ENCODE peak calls at places on chromosome 18, in ten cellular contexts. One of them, this sample, is unnamed.

GRCh38 chr18:41126541-41127235 is 828.3 kb upstream of the PIK3C3 start:
- DNase-seq in SJSA1: no peak
- DNase-seq in fibroblast of lung: peak; percentile 56
- DNase-seq in lower lobe of right lung: no peak
- DNase-seq in brain microvascular endothelial cell: peak; percentile 36
- DNase-seq in lower leg skin: no peak
- DNase-seq in AG04450: no peak
- DNase-seq in kidney: no peak
- DNase-seq in left lung: no peak
- DNase-seq in GM23248: peak; percentile 79
- DNase-seq in this sample: peak; percentile 33

GRCh38 chr18:9898792-9899549 is 13.2 kb downstream of the TXNDC2 start:
- DNase-seq in fibroblast of lung: no peak
- DNase-seq in kidney: no peak
- DNase-seq in lower leg skin: no peak
- DNase-seq in SJSA1: no peak
- DNase-seq in AG04450: no peak
- DNase-seq in GM23248: peak; percentile 68
- DNase-seq in brain microvascular endothelial cell: peak; percentile 39
- DNase-seq in lower lobe of right lung: no peak
- DNase-seq in left lung: no peak
- DNase-seq in this sample: no peak

GRCh38 chr18:52227536-52227935 is 112.5 kb upstream of the DCC start:
- DNase-seq in kidney: no peak
- DNase-seq in GM23248: no peak
- DNase-seq in AG04450: no peak
- DNase-seq in brain microvascular endothelial cell: no peak
- DNase-seq in fibroblast of lung: no peak
- DNase-seq in lower lobe of right lung: no peak
- DNase-seq in left lung: no peak
- DNase-seq in lower leg skin: no peak
- DNase-seq in SJSA1: no peak
- DNase-seq in this sample: no peak

GRCh38 chr18:79940814-79941472 is 10.5 kb downstream of the SLC66A2 start:
- DNase-seq in kidney: peak; percentile 59
- DNase-seq in SJSA1: peak; percentile 32
- DNase-seq in lower lobe of right lung: peak; percentile 32
- DNase-seq in lower leg skin: no peak
- DNase-seq in left lung: no peak
- DNase-seq in AG04450: no peak
- DNase-seq in brain microvascular endothelial cell: no peak
- DNase-seq in GM23248: no peak
- DNase-seq in fibroblast of lung: no peak
- DNase-seq in this sample: no peak

GRCh38 chr18:28407681-28408080 is 230.8 kb upstream of the CDH2 start:
- DNase-seq in brain microvascular endothelial cell: no peak
- DNase-seq in fibroblast of lung: no peak
- DNase-seq in GM23248: no peak
- DNase-seq in lower lobe of right lung: no peak
- DNase-seq in AG04450: no peak
- DNase-seq in kidney: no peak
- DNase-seq in lower leg skin: no peak
- DNase-seq in SJSA1: no peak
- DNase-seq in left lung: no peak
- DNase-seq in this sample: no peak

GRCh38 chr18:22346342-22346967 is 71.3 kb downstream of the CTAGE1 start:
- DNase-seq in lower lobe of right lung: no peak
- DNase-seq in left lung: no peak
- DNase-seq in AG04450: peak; percentile 43
- DNase-seq in SJSA1: no peak
- DNase-seq in GM23248: peak; percentile 89
- DNase-seq in kidney: peak; percentile 81
- DNase-seq in lower leg skin: no peak
- DNase-seq in fibroblast of lung: peak; percentile 69
- DNase-seq in brain microvascular endothelial cell: peak; percentile 78
- DNase-seq in this sample: peak; percentile 80

GRCh38 chr18:70422061-70422965 is 133.5 kb downstream of the SOCS6 start:
- DNase-seq in fibroblast of lung: peak; percentile 95
- DNase-seq in kidney: peak; percentile 90
- DNase-seq in left lung: peak; percentile 86
- DNase-seq in lower lobe of right lung: peak; percentile 87
- DNase-seq in SJSA1: peak; percentile 91
- DNase-seq in lower leg skin: peak; percentile 66
- DNase-seq in GM23248: peak; percentile 93
- DNase-seq in brain microvascular endothelial cell: peak; percentile 94
- DNase-seq in AG04450: peak; percentile 63
- DNase-seq in this sample: peak; percentile 95

GRCh38 chr18:23067236-23067635 is 68.0 kb upstream of the CABLES1 start:
- DNase-seq in lower lobe of right lung: no peak
- DNase-seq in lower leg skin: no peak
- DNase-seq in left lung: no peak
- DNase-seq in brain microvascular endothelial cell: no peak
- DNase-seq in SJSA1: no peak
- DNase-seq in fibroblast of lung: peak; percentile 26
- DNase-seq in kidney: no peak
- DNase-seq in GM23248: peak; percentile 18
- DNase-seq in AG04450: no peak
- DNase-seq in this sample: no peak

GRCh38 chr18:9926223-9926894 is 12.5 kb downstream of the VAPA start:
- DNase-seq in SJSA1: no peak
- DNase-seq in AG04450: no peak
- DNase-seq in lower lobe of right lung: no peak
- DNase-seq in brain microvascular endothelial cell: no peak
- DNase-seq in left lung: no peak
- DNase-seq in fibroblast of lung: no peak
- DNase-seq in GM23248: no peak
- DNase-seq in lower leg skin: no peak
- DNase-seq in kidney: no peak
- DNase-seq in this sample: no peak

GRCh38 chr18:26540041-26540628 is 8.2 kb downstream of the KCTD1 start:
- DNase-seq in GM23248: peak; percentile 61
- DNase-seq in fibroblast of lung: no peak
- DNase-seq in SJSA1: no peak
- DNase-seq in AG04450: no peak
- DNase-seq in brain microvascular endothelial cell: no peak
- DNase-seq in lower lobe of right lung: no peak
- DNase-seq in kidney: no peak
- DNase-seq in lower leg skin: no peak
- DNase-seq in left lung: no peak
- DNase-seq in this sample: peak; percentile 62

GRCh38 chr18:38174594-38174993 is 609.0 kb upstream of the CELF4 start:
- DNase-seq in GM23248: no peak
- DNase-seq in lower leg skin: no peak
- DNase-seq in brain microvascular endothelial cell: no peak
- DNase-seq in kidney: no peak
- DNase-seq in SJSA1: no peak
- DNase-seq in lower lobe of right lung: no peak
- DNase-seq in left lung: no peak
- DNase-seq in AG04450: no peak
- DNase-seq in fibroblast of lung: no peak
- DNase-seq in this sample: no peak

DNA sequence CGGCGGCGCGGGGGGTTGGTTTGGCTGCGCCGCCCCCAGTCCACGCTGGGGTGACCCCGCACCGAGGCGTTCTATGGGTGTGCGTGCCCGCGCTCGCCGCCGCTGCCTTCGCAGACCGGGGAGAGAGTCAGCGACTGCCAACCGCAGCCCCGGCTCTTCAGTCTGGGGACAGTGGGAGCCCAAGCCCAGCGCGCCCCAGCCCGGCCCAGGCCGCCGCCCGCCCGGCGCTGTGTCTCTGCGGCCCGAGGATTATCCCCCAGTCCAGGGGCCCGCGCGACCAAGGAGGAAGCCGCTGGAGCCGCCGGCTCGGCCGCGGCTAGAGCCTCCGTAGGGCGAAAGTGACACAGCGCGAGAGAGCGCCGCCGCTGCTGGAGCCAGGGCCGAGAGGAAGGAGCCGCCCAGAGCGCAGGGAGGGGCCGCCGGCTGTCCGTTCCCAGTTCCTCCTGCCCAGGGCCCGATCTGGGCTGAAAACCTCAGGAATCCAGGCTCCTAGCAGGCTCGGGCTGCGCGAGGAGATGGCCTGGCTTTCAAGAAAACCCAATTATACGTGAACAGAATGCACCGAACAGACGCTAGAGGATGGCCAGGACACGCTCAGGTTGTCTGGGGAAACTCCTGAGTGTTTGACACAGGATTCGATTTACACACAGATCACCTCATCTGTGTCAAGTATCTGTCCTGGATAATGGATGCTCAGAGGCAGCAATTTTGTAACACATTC is 2.4 kb downstream of the CTIF start:
- DNase-seq in lower leg skin: peak; percentile 50
- DNase-seq in SJSA1: peak; percentile 84
- DNase-seq in fibroblast of lung: peak; percentile 78
- DNase-seq in left lung: peak; percentile 97
- DNase-seq in lower lobe of right lung: peak; percentile 84
- DNase-seq in GM23248: peak; percentile 94
- DNase-seq in brain microvascular endothelial cell: peak; percentile 61
- DNase-seq in kidney: peak; percentile 92
- DNase-seq in AG04450: no peak
- DNase-seq in this sample: peak; percentile 77
- H3K4me3 ChIP-seq in lower leg skin: peak overlapping the region; percentile 52
- H3K4me3 ChIP-seq in SJSA1: peak overlapping the region; percentile 79
- H3K4me3 ChIP-seq in fibroblast of lung: peak overlapping the region; percentile 97
- H3K4me3 ChIP-seq in left lung: peak overlapping the region; percentile 91
- H3K4me3 ChIP-seq in lower lobe of right lung: peak overlapping the region; percentile 80
- H3K4me3 ChIP-seq in GM23248: peak overlapping the region; percentile 99
- H3K4me3 ChIP-seq in brain microvascular endothelial cell: peak overlapping the region; percentile 85
- H3K4me3 ChIP-seq in kidney: peak overlapping the region; percentile 67
- H3K4me3 ChIP-seq in AG04450: peak overlapping the region; percentile 95
- H3K4me3 ChIP-seq in this sample: peak overlapping the region; percentile 75

DNA sequence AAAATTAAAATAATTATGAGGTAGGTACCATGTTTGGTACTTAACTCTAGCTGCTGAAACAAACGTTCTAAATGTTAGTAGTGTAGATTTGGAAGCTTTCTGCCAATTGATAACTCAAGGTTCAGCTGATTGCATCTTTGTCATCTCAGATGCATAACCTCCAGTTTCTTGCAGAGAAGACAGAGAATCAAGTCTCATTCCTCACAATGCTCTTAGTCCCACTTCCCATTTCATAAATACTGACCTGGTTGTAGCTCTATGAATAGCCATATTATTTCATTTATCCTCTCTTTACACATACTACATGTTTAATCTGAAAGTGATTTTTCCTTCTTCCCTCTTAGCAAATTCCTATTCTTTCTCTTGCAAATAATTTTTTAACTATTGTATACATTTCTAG is 178.5 kb upstream of the SETBP1 start:
- DNase-seq in SJSA1: no peak
- DNase-seq in GM23248: no peak
- DNase-seq in AG04450: no peak
- DNase-seq in left lung: no peak
- DNase-seq in lower leg skin: no peak
- DNase-seq in lower lobe of right lung: no peak
- DNase-seq in fibroblast of lung: no peak
- DNase-seq in brain microvascular endothelial cell: no peak
- DNase-seq in kidney: no peak
- DNase-seq in this sample: no peak
- H3K4me3 ChIP-seq in SJSA1: no peak overlapping the region
- H3K4me3 ChIP-seq in GM23248: no peak overlapping the region
- H3K4me3 ChIP-seq in AG04450: no peak overlapping the region
- H3K4me3 ChIP-seq in left lung: no peak overlapping the region
- H3K4me3 ChIP-seq in lower leg skin: no peak overlapping the region
- H3K4me3 ChIP-seq in lower lobe of right lung: no peak overlapping the region
- H3K4me3 ChIP-seq in fibroblast of lung: no peak overlapping the region
- H3K4me3 ChIP-seq in brain microvascular endothelial cell: no peak overlapping the region
- H3K4me3 ChIP-seq in kidney: no peak overlapping the region
- H3K4me3 ChIP-seq in this sample: no peak overlapping the region

DNA sequence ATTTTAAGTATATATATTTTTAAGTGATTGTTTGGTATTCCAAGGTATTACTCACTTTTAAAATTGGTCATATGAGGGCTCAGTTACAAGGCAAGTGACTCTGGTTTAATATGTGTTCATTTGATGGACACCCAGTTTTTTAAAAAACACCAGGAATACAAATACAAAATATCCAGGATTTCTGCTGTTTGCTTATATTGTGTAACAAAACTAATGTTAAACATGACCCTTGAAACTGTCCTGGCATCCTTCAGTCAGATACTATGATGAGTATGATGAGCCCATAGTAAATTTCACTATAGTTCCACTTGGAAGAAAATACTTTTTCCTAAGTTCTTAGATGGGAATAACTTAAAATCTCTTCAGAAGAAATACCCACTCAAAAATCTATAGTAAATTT is 11.4 kb upstream of the ONECUT2 start:
- DNase-seq in left lung: no peak
- DNase-seq in brain microvascular endothelial cell: no peak
- DNase-seq in lower lobe of right lung: no peak
- DNase-seq in fibroblast of lung: no peak
- DNase-seq in AG04450: no peak
- DNase-seq in lower leg skin: no peak
- DNase-seq in GM23248: no peak
- DNase-seq in kidney: no peak
- DNase-seq in SJSA1: no peak
- DNase-seq in this sample: no peak
- H3K4me3 ChIP-seq in left lung: no peak overlapping the region
- H3K4me3 ChIP-seq in brain microvascular endothelial cell: no peak overlapping the region
- H3K4me3 ChIP-seq in lower lobe of right lung: no peak overlapping the region
- H3K4me3 ChIP-seq in fibroblast of lung: no peak overlapping the region
- H3K4me3 ChIP-seq in AG04450: no peak overlapping the region
- H3K4me3 ChIP-seq in lower leg skin: no peak overlapping the region
- H3K4me3 ChIP-seq in GM23248: no peak overlapping the region
- H3K4me3 ChIP-seq in kidney: no peak overlapping the region
- H3K4me3 ChIP-seq in SJSA1: no peak overlapping the region
- H3K4me3 ChIP-seq in this sample: no peak overlapping the region

GRCh38 chr18:35040988-35041751 is at the start of gene MAPRE2:
- DNase-seq in AG04450: peak; percentile 95
- DNase-seq in lower lobe of right lung: peak; percentile 100
- DNase-seq in kidney: peak; percentile 100
- DNase-seq in brain microvascular endothelial cell: peak; percentile 96
- DNase-seq in SJSA1: peak; percentile 98
- DNase-seq in fibroblast of lung: peak; percentile 97
- DNase-seq in lower leg skin: peak; percentile 96
- DNase-seq in left lung: peak; percentile 100
- DNase-seq in GM23248: peak; percentile 99
- DNase-seq in this sample: peak; percentile 99

GRCh38 chr18:35043207-35043606 is 2.0 kb downstream of the MAPRE2 start:
- DNase-seq in kidney: no peak
- DNase-seq in AG04450: no peak
- DNase-seq in lower leg skin: no peak
- DNase-seq in brain microvascular endothelial cell: no peak
- DNase-seq in SJSA1: no peak
- DNase-seq in GM23248: no peak
- DNase-seq in lower lobe of right lung: no peak
- DNase-seq in left lung: no peak
- DNase-seq in fibroblast of lung: no peak
- DNase-seq in this sample: no peak

GRCh38 chr18:35041752-35042379 is 653 bp downstream of the MAPRE2 start:
- DNase-seq in GM23248: peak; percentile 32
- DNase-seq in SJSA1: no peak
- DNase-seq in kidney: no peak
- DNase-seq in AG04450: no peak
- DNase-seq in brain microvascular endothelial cell: no peak
- DNase-seq in fibroblast of lung: no peak
- DNase-seq in lower leg skin: no peak
- DNase-seq in lower lobe of right lung: no peak
- DNase-seq in left lung: no peak
- DNase-seq in this sample: peak; percentile 32

GRCh38 chr18:35040638-35040987 is 600 bp upstream of the MAPRE2 start:
- DNase-seq in kidney: no peak
- DNase-seq in fibroblast of lung: no peak
- DNase-seq in SJSA1: no peak
- DNase-seq in AG04450: no peak
- DNase-seq in lower lobe of right lung: no peak
- DNase-seq in left lung: no peak
- DNase-seq in lower leg skin: no peak
- DNase-seq in GM23248: no peak
- DNase-seq in brain microvascular endothelial cell: no peak
- DNase-seq in this sample: no peak

GRCh38 chr18:35042389-35043066 is 1.3 kb downstream of the MAPRE2 start:
- DNase-seq in AG04450: no peak
- DNase-seq in GM23248: peak; percentile 50
- DNase-seq in lower leg skin: no peak
- DNase-seq in kidney: no peak
- DNase-seq in fibroblast of lung: no peak
- DNase-seq in brain microvascular endothelial cell: no peak
- DNase-seq in SJSA1: no peak
- DNase-seq in left lung: no peak
- DNase-seq in lower lobe of right lung: no peak
- DNase-seq in this sample: peak; percentile 16
- H3K4me3 ChIP-seq in AG04450: peak overlapping the region; percentile 99
- H3K4me3 ChIP-seq in GM23248: peak overlapping the region; percentile 83
- H3K4me3 ChIP-seq in lower leg skin: no peak overlapping the region
- H3K4me3 ChIP-seq in kidney: peak overlapping the region; percentile 94
- H3K4me3 ChIP-seq in fibroblast of lung: peak overlapping the region; percentile 94
- H3K4me3 ChIP-seq in brain microvascular endothelial cell: peak overlapping the region; percentile 87
- H3K4me3 ChIP-seq in SJSA1: peak overlapping the region; percentile 68
- H3K4me3 ChIP-seq in left lung: peak overlapping the region; percentile 88
- H3K4me3 ChIP-seq in lower lobe of right lung: peak overlapping the region; percentile 92
- H3K4me3 ChIP-seq in this sample: peak overlapping the region; percentile 92